ENCODE peak calls at places on chromosomes 2 and 18, in ten cellular contexts. U is NCI-H1105 treated with DMSO at 0.1 percent for 48 hours; P is activated T-cell treated with anti-CD3 and anti-CD28 coated beads for 1 hour; A is posterior vena cava; G is mesothelial cell of epicardium; K is naive thymus-derived CD8-positive, alpha-beta T cell; N is HFFc6; Y is PC-3; X is H54; B is cardiac septum. O is an unnamed sample.

GRCh38 chr2:43877782-43878464 is 39.2 kb downstream of the ABCG8 start:
- DNase-seq in U (peak; percentile 58), P (peak; percentile 41), A (peak; percentile 83), G (no peak), K (peak; percentile 19), N (peak; percentile 54), Y (peak; percentile 81), X (peak; percentile 67), B (no peak), O (peak; percentile 46)

GRCh38 chr18:74141638-74142037 is 6.0 kb downstream of the FBXO15 start:
- DNase-seq in U (no peak), P (no peak), A (no peak), G (no peak), K (no peak), N (no peak), Y (no peak), X (no peak), B (no peak), O (no peak)

GRCh38 chr2:43518182-43518581 is 77.7 kb downstream of the THADA start:
- DNase-seq in U (no peak), P (no peak), A (no peak), G (no peak), K (no peak), N (no peak), Y (no peak), X (no peak), B (no peak), O (no peak)

GRCh38 chr2:43851026-43851980 is 12.5 kb downstream of the ABCG8 start:
- DNase-seq in U (no peak), P (no peak), A (no peak), G (no peak), K (no peak), N (no peak), Y (no peak), X (no peak), B (peak; percentile 72), O (no peak)

GRCh38 chr2:236562434-236562833 is 7.2 kb upstream of the ACKR3 start:
- DNase-seq in U (no peak), P (no peak), A (no peak), G (no peak), K (no peak), N (no peak), Y (peak; percentile 69), X (peak; percentile 40), B (no peak), O (no peak)

GRCh38 chr2:218384975-218385374 is 2.9 kb downstream of the SLC11A1 start:
- DNase-seq in U (no peak), P (no peak), A (no peak), G (no peak), K (no peak), N (no peak), Y (no peak), X (no peak), B (peak; percentile 41), O (no peak)

GRCh38 chr2:100742884-100743283 is 77.1 kb upstream of the NPAS2 start:
- DNase-seq in U (no peak), P (no peak), A (no peak), G (no peak), K (no peak), N (peak; percentile 91), Y (no peak), X (no peak), B (no peak), O (peak; percentile 75)

GRCh38 chr2:227815066-227815465 is 1.4 kb downstream of the CCL20 start:
- DNase-seq in U (no peak), P (no peak), A (no peak), G (no peak), K (no peak), N (no peak), Y (no peak), X (no peak), B (no peak), O (no peak)

GRCh38 chr18:31610841-31611240 is 19.2 kb downstream of the TTR start:
- DNase-seq in U (peak; percentile 3), P (no peak), A (no peak), G (no peak), K (no peak), N (no peak), Y (peak; percentile 2), X (no peak), B (no peak), O (peak; percentile 24)

GRCh38 chr2:226756131-226756530 is 43.5 kb downstream of the IRS1 start:
- DNase-seq in U (no peak), P (no peak), A (no peak), G (no peak), K (no peak), N (peak; percentile 50), Y (peak; percentile 92), X (peak; percentile 43), B (no peak), O (peak; percentile 95)

O was measured in amniotic epithelial cell.